ENCODE peak calls at places on chromosome 16, in ten cellular contexts. S is left ventricle myocardium superior; M is right cardiac atrium; A is CD4-positive, alpha-beta T cell; N is heart right ventricle; H is gastroesophageal sphincter; Q is GM12878; T is upper lobe of right lung; U is activated CD8-positive, alpha-beta T cell treated with anti-CD3 and anti-CD28 coated beads, Interleukin-2, amount 10 ng/mL, durations not matched to agents 7 days and 5 days; D is left colon. P is an unnamed sample.

GRCh38 chr16:1299012-1299867 is 10.2 kb upstream of the UBE2I start:
- ATAC-seq in S (no peak), M (no peak), A (no peak), N (no peak), U (no peak), T (peak; percentile 4), H (no peak), D (peak; percentile 19), Q (no peak), P (no peak)

GRCh38 chr16:53546988-53547391 is 44.0 kb upstream of the AKTIP start:
- ATAC-seq in N (no peak), S (no peak), U (no peak), T (peak; percentile 11), A (no peak), M (no peak), H (no peak), D (no peak), Q (peak; percentile 80), P (no peak)

GRCh38 chr16:31365131-31365865 is 10.3 kb downstream of the ITGAX start:
- ATAC-seq in M (no peak), A (no peak), U (peak; percentile 71), T (no peak), S (no peak), N (no peak), Q (peak; percentile 95), H (no peak), D (no peak), P (peak; percentile 6)

GRCh38 chr16:15494231-15494630 is 59.8 kb downstream of the BMERB1 start:
- ATAC-seq in D (no peak), A (no peak), Q (no peak), M (no peak), H (peak; percentile 65), S (peak; percentile 8), N (peak; percentile 12), T (no peak), U (no peak), P (no peak)

GRCh38 chr16:56600398-56600999 is 7.9 kb upstream of the MT2A start:
- ATAC-seq in D (peak; percentile 45), U (peak; percentile 72), S (peak; percentile 29), T (peak; percentile 75), A (peak; percentile 46), N (no peak), M (peak; percentile 37), Q (peak; percentile 92), H (no peak), P (no peak)

GRCh38 chr16:89378947-89379771 is 111.2 kb downstream of the ANKRD11 start:
- ATAC-seq in Q (no peak), M (peak; percentile 79), S (peak; percentile 52), U (no peak), D (no peak), T (no peak), N (peak; percentile 35), A (no peak), H (peak; percentile 67), P (no peak)

GRCh38 chr16:60206511-60206910 is 1472.4 kb upstream of the GOT2 start:
- ATAC-seq in S (no peak), A (no peak), N (no peak), H (no peak), D (no peak), U (no peak), T (no peak), Q (no peak), M (no peak), P (no peak)

GRCh38 chr16:69093974-69094373 is 11.5 kb upstream of the HAS3 start:
- ATAC-seq in Q (peak; percentile 46), N (no peak), H (no peak), A (no peak), U (no peak), S (no peak), D (peak; percentile 52), M (no peak), T (peak; percentile 31), P (peak; percentile 71)

GRCh38 chr16:81813648-81814047 is 34.6 kb downstream of the PLCG2 start:
- ATAC-seq in S (no peak), T (no peak), U (no peak), D (no peak), Q (no peak), N (no peak), M (no peak), A (no peak), H (no peak), P (no peak)

GRCh38 chr16:58426095-58426494 is 33.8 kb downstream of the GINS3 start:
- ATAC-seq in N (peak; percentile 58), D (no peak), Q (peak; percentile 91), S (peak; percentile 36), M (peak; percentile 55), U (peak; percentile 92), T (peak; percentile 87), H (peak; percentile 10), A (no peak), P (peak; percentile 88)

GRCh38 chr16:1789643-1790045 is 3.9 kb downstream of the IGFALS start:
- ATAC-seq in U (no peak), A (no peak), T (no peak), D (peak; percentile 15), M (no peak), N (no peak), S (no peak), H (no peak), Q (no peak), P (no peak)

GRCh38 chr16:86363836-86364618 is 146.3 kb upstream of the FOXF1 start:
- ATAC-seq in S (peak; percentile 61), D (peak; percentile 23), U (no peak), A (no peak), H (peak; percentile 86), T (no peak), Q (no peak), N (no peak), M (no peak), P (no peak)

GRCh38 chr16:86505185-86505898 is 5.0 kb upstream of the FOXF1 start:
- ATAC-seq in N (no peak), S (no peak), U (no peak), A (no peak), D (no peak), M (no peak), T (no peak), H (no peak), Q (no peak), P (no peak)

GRCh38 chr16:79089735-79090284 is 510.7 kb downstream of the MAF start:
- ATAC-seq in M (peak; percentile 62), Q (peak; percentile 66), T (peak; percentile 70), N (peak; percentile 52), A (peak; percentile 55), U (peak; percentile 61), H (no peak), S (peak; percentile 71), D (no peak), P (peak; percentile 69)

GRCh38 chr16:54936979-54937672 is 6.5 kb downstream of the IRX5 start:
- ATAC-seq in M (peak; percentile 27), D (peak; percentile 52), H (no peak), A (no peak), Q (no peak), T (peak; percentile 78), N (peak; percentile 60), U (peak; percentile 49), S (peak; percentile 61), P (no peak)

GRCh38 chr16:62035115-62036092 is 834 bp downstream of the CDH8 start:
- ATAC-seq in S (peak; percentile 28), A (no peak), U (no peak), D (no peak), H (peak; percentile 34), Q (no peak), T (peak; percentile 36), M (no peak), N (peak; percentile 79), P (no peak)

GRCh38 chr16:1323296-1324239 is 9.9 kb upstream of the BAIAP3 start:
- ATAC-seq in Q (no peak), D (no peak), M (no peak), H (no peak), N (no peak), A (no peak), U (no peak), S (no peak), T (no peak), P (no peak)

GRCh38 chr16:87180069-87180468 is 137.1 kb downstream of the C16orf95 start:
- ATAC-seq in D (no peak), U (no peak), Q (no peak), M (no peak), H (no peak), A (no peak), S (no peak), T (no peak), N (no peak), P (no peak)

GRCh38 chr16:10326647-10327046 is 59.2 kb upstream of the ATF7IP2 start:
- ATAC-seq in T (no peak), S (no peak), D (no peak), H (no peak), M (no peak), N (no peak), A (no peak), U (no peak), Q (no peak), P (no peak)

GRCh38 chr16:55655381-55655708 is 443 bp upstream of the SLC6A2 start:
- ATAC-seq in M (no peak), D (no peak), H (no peak), S (no peak), Q (no peak), N (no peak), A (no peak), U (no peak), T (no peak), P (no peak)

GRCh38 chr16:1610841-1611653 is 825 bp downstream of the IFT140 start:
- ATAC-seq in N (peak; percentile 51), S (peak; percentile 39), Q (peak; percentile 5), U (no peak), T (peak; percentile 2), D (peak; percentile 37), H (peak; percentile 8), M (peak; percentile 29), A (no peak), P (no peak)

GRCh38 chr16:88381820-88382451 is 823 bp upstream of the ZNF469 start:
- ATAC-seq in A (no peak), S (no peak), M (no peak), H (no peak), T (peak; percentile 35), D (no peak), N (no peak), U (no peak), Q (no peak), P (no peak)

GRCh38 chr16:2204727-2205103 is 539 bp upstream of the MLST8 start:
- ATAC-seq in T (no peak), Q (peak; percentile 11), N (peak; percentile 2), M (no peak), A (no peak), U (no peak), D (no peak), H (no peak), S (no peak), P (peak; percentile 1)

GRCh38 chr16:73794936-73795335 is 501.7 kb upstream of the PSMD7 start:
- ATAC-seq in Q (no peak), N (peak; percentile 87), U (no peak), M (peak; percentile 96), A (no peak), D (no peak), S (peak; percentile 97), T (peak; percentile 55), H (peak; percentile 79), P (no peak)

GRCh38 chr16:54409982-54410381 is 123.4 kb upstream of the IRX3 start:
- ATAC-seq in A (no peak), Q (no peak), M (no peak), D (no peak), T (no peak), H (no peak), S (no peak), U (no peak), N (no peak), P (no peak)

GRCh38 chr16:901715-902601 is 68.8 kb downstream of the LMF1 start:
- ATAC-seq in N (peak; percentile 39), S (peak; percentile 63), T (peak; percentile 25), D (no peak), H (no peak), A (no peak), Q (no peak), U (no peak), M (peak; percentile 79), P (no peak)

GRCh38 chr16:11742536-11743307 is at the start of gene TXNDC11:
- ATAC-seq in U (peak; percentile 92), A (peak; percentile 92), H (peak; percentile 97), S (peak; percentile 97), N (peak; percentile 99), D (peak; percentile 86), M (peak; percentile 99), T (peak; percentile 97), Q (peak; percentile 88), P (peak; percentile 98)

GRCh38 chr16:49859139-49859947 is 3.4 kb upstream of the ZNF423 start:
- ATAC-seq in T (peak; percentile 1), U (no peak), S (peak; percentile 33), A (no peak), M (peak; percentile 35), Q (no peak), N (peak; percentile 69), H (no peak), D (peak; percentile 25), P (no peak)

P was measured in stimulated activated memory B cell treated with anti-CD40 and anti-IgM and Interleukin-4, amounts not matched to agents 10 μg/mL and 1 μg/mL and 100 μg/mL, for 72 hours.